ENCODE peak calls at places on chromosomes 2 and 18, in five cellular contexts. A is GM12878, X is transverse colon, Y is K562, M is spleen. D is an unnamed sample.

GRCh38 chr2:71240794-71241193 is 13.9 kb upstream of the PAIP2B start:
- DNase-seq in A (no peak), X (no peak), Y (no peak), M (no peak), D (no peak)

GRCh38 chr2:240296611-240297552 is 138.6 kb upstream of the GPC1 start:
- DNase-seq in A (no peak), X (no peak), Y (no peak), M (no peak), D (no peak)

GRCh38 chr2:69836316-69836715 is 6.9 kb downstream of the GMCL1 start:
- DNase-seq in A (no peak), X (no peak), Y (no peak), M (no peak), D (no peak)

GRCh38 chr2:196242131-196242620 is 70.8 kb upstream of the STK17B start:
- DNase-seq in A (peak; percentile 94), X (no peak), Y (no peak), M (peak; percentile 80), D (peak; percentile 87)

GRCh38 chr18:49149011-49149410 is 198.2 kb upstream of the SMAD7 start:
- DNase-seq in A (no peak), X (no peak), Y (no peak), M (no peak), D (no peak)

GRCh38 chr18:23875966-23876365 is 138.6 kb upstream of the TTC39C start:
- DNase-seq in A (no peak), X (no peak), Y (no peak), M (no peak), D (no peak)

GRCh38 chr18:7879717-7880116 is 312.6 kb downstream of the PTPRM start:
- DNase-seq in A (no peak), X (no peak), Y (no peak), M (no peak), D (no peak)

GRCh38 chr2:165401285-165401852 is 68.1 kb upstream of the CSRNP3 start:
- DNase-seq in A (peak; percentile 9), X (no peak), Y (peak; percentile 58), M (no peak), D (peak; percentile 30)

DNA sequence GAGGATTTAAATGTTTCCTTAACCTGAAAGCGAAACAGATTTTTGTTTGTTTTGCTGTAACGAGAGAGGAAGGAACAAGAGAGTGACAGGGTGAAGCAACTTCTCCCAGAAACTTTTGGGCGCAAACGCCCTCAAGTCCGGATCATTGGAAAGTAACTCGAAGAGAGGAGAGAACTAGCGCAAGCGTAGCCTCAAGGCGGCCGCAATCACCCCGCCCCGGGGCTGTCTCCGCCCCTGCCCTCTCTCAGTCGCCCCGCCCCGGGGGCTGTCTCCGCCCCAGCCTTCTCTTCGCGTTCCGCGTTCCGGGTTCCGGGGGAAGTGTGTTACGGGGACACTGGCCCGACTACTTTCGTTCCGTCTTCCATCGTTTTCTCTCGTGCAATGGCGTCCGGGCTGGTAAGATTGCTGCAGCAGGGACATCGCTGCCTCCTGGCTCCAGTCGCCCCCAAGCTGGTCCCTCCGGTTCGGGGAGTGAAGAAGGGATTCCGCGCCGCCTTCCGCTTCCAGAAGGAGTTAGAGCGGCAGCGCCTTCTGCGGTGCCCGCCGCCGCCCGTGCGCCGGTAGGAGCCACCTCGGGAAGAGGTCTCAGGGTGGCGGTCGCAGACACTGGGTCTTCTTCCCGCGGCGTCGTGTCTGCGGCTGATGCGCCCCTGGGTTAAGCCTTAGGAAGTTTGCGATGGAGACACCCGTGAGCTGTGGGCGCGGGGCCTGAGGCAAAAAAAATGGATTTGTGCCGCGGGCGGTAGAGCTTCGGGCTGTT is at the start of gene MRPL44:
- DNase-seq in A (peak; percentile 76), X (peak; percentile 98), Y (peak; percentile 93), M (peak; percentile 100), D (peak; percentile 92)
- H3K27me3 ChIP-seq in A (no peaks in the 10 kb centered on the region), X (no peaks in the 10 kb centered on the region), Y (no peaks in the 10 kb centered on the region), M (no peaks in the 10 kb centered on the region), D (no peaks in the 10 kb centered on the region)

GRCh38 chr2:85743304-85743978 is 10.3 kb upstream of the ATOH8 start:
- DNase-seq in A (no peak), X (no peak), Y (no peak), M (no peak), D (no peak)

GRCh38 chr2:85744055-85744454 is 9.7 kb upstream of the ATOH8 start:
- DNase-seq in A (no peak), X (no peak), Y (no peak), M (no peak), D (no peak)

GRCh38 chr2:85745619-85746018 is 8.2 kb upstream of the ATOH8 start:
- DNase-seq in A (no peak), X (no peak), Y (no peak), M (no peak), D (no peak)

GRCh38 chr2:85746313-85747004 is 7.3 kb upstream of the ATOH8 start:
- DNase-seq in A (no peak), X (no peak), Y (no peak), M (no peak), D (no peak)

DNA sequence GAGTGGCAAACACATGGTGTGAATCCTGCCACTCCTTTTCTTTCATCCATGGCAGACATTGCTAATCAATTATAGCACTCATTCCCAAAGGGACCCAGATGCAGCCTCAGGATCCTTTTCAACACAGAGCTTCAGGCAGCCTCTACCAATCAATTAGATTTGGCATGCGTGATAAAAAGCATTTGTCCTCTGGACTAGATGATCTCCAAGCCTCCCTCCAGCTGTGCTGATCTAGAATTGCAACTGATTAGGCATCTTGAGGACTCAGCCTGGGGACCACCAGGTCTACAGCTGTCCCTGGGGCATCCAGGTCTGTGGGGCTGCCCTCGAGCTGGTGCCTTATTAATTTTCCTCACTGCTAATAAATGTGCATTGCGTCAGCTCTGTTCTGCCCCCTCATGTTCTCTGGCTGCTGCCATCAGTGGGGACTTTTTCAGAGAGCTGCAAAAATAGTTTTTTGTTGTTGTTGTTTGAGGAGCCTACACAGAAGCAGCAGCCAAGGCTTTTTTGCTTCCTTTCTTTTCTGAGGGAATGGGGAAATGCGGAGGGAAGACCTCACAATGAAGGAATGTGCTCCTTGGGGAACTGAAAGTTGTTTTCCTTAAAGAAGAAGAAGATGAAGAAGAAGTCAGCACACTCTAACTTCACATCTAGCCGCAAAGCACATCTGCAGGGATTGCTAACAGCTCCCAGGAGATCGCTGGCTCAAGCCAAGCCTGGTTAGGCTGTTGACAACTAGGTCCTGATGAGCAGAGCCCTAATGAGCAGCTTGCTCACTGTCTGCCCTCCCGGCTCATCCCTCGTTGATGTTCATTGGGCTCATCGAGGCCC is 8.8 kb upstream of the ATOH8 start:
- DNase-seq in A (no peak), X (peak; percentile 27), Y (no peak), M (no peak), D (no peak)
- TF ChIP-seq POLR2AphosphoS5 in A (no peak), X (no peak), Y (no peak), M (no peak), D (no peak)

DNA sequence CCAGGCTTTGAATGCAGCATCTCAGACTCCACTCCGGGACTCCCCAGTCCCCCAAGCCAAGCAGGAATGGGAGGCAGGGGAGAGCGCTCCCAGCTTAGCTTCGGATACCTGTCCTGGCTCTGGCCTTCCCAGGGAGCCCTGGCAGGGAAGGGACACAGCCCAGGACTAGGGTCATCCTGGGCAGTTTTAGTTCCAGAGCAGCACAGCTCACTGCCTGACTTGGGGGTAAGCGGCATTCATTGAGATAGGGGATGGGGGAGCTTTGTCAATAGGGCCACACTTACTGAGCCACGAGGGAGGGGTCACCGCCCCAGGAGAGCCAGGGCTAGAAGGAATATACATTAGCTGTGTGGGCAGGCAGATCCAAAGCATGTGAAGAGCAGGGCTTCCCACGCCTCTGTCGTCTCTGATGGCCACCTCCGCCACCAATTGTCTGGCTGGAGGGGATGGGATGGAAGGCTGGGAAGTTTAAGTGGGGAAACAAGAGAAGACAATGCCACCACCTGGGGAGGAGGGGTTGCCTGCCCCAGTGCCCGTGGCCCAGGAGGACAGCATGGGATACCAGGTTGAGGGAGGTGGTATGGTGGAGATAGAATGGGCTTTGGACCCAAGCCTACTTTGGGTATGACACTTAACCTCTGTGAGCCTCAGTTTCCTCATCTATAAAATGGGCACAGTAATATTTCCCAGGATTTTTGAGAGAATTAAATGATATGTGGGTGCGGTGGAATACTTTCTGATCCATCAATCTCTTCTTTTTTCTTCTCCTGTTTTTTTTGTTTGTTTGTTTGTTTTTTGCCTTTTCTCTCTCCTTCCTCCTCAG is 40.2 kb downstream of the SCTR start:
- DNase-seq in A (no peak), X (no peak), Y (no peak), M (no peak), D (no peak)
- H3K27me3 ChIP-seq in A (no peaks in the 10 kb centered on the region), X (peaks cover 3% of the 10 kb centered on the region), Y (peaks cover 79% of the 10 kb centered on the region), M (no peaks in the 10 kb centered on the region), D (no peaks in the 10 kb centered on the region)

GRCh38 chr18:67517224-67517765 is 775 bp upstream of the DSEL start:
- DNase-seq in A (no peak), X (peak; percentile 10), Y (no peak), M (no peak), D (no peak)

GRCh38 chr18:67514901-67515540 is 1.5 kb downstream of the DSEL start:
- DNase-seq in A (no peak), X (no peak), Y (no peak), M (no peak), D (no peak)

GRCh38 chr18:67515987-67516431 is 511 bp downstream of the DSEL start:
- DNase-seq in A (no peak), X (peak; percentile 84), Y (peak; percentile 66), M (peak; percentile 92), D (peak; percentile 14)

GRCh38 chr18:67518566-67518965 is 2.0 kb upstream of the DSEL start:
- DNase-seq in A (no peak), X (no peak), Y (no peak), M (no peak), D (no peak)

GRCh38 chr18:67516432-67517223 is at the start of gene DSEL:
- DNase-seq in A (peak; percentile 20), X (peak; percentile 98), Y (peak; percentile 85), M (peak; percentile 99), D (peak; percentile 97)
- TF ChIP-seq POLR2AphosphoS5 in A (no peak), X (peak; percentile 54), Y (no peak), M (peak; percentile 84), D (no peak)

GRCh38 chr2:232477751-232478510 is 9.7 kb downstream of the ECEL1 start:
- DNase-seq in A (no peak), X (no peak), Y (no peak), M (peak; percentile 67), D (no peak)
- H3K27me3 ChIP-seq in A (no peaks in the 10 kb centered on the region), X (peaks cover 44% of the 10 kb centered on the region), Y (peaks cover 34% of the 10 kb centered on the region), M (no peaks in the 10 kb centered on the region), D (peaks cover 3% of the 10 kb centered on the region)

GRCh38 chr18:77101410-77102245 is 31.0 kb downstream of the MBP start:
- DNase-seq in A (peak; percentile 61), X (peak; percentile 64), Y (no peak), M (peak; percentile 91), D (peak; percentile 92)
- TF ChIP-seq POLR2AphosphoS5 in A (peak; percentile 23), X (peak; percentile 33), Y (no peak), M (peak; percentile 71), D (peak; percentile 62)

GRCh38 chr2:208189782-208190181 is at the start of gene C2orf80:
- DNase-seq in A (no peak), X (no peak), Y (no peak), M (no peak), D (no peak)

GRCh38 chr2:208183526-208183925 is 6.3 kb downstream of the C2orf80 start:
- DNase-seq in A (no peak), X (no peak), Y (no peak), M (peak; percentile 81), D (peak; percentile 15)

GRCh38 chr2:208186921-208187320 is 2.9 kb downstream of the C2orf80 start:
- DNase-seq in A (no peak), X (no peak), Y (no peak), M (no peak), D (no peak)

GRCh38 chr2:208183937-208184336 is 5.9 kb downstream of the C2orf80 start:
- DNase-seq in A (no peak), X (no peak), Y (no peak), M (no peak), D (no peak)

GRCh38 chr2:208186465-208186864 is 3.4 kb downstream of the C2orf80 start:
- DNase-seq in A (no peak), X (no peak), Y (no peak), M (no peak), D (no peak)
- H3K27me3 ChIP-seq in A (peaks cover 6% of the 10 kb centered on the region), X (peaks cover 6% of the 10 kb centered on the region), Y (no peaks in the 10 kb centered on the region), M (peaks cover 4% of the 10 kb centered on the region), D (peaks cover 13% of the 10 kb centered on the region)

GRCh38 chr2:217847552-217848350 is 155.0 kb downstream of the TNS1 start:
- DNase-seq in A (no peak), X (no peak), Y (no peak), M (peak; percentile 73), D (no peak)
- TF ChIP-seq POLR2AphosphoS5 in A (no peak), X (peak; percentile 4), Y (no peak), M (no peak), D (no peak)

D was measured in HL-60.